ENCODE peak calls at places on chromosomes 4 and X, in five cellular contexts. K is CD8-positive, alpha-beta memory T cell; N is upper lobe of right lung; M is A549; S is heart right ventricle. J is an unnamed sample.

GRCh38 chrX:729583-730409 is 99.2 kb downstream of the SHOX start:
- DNase-seq in K (no peak), N (no peak), S (no peak), M (no peak), J (no peak)

GRCh38 chrX:41588271-41588670 is 100.5 kb upstream of the GPR34 start:
- DNase-seq in K (no peak), N (no peak), M (peak), S (no peak), J (no peak)

GRCh38 chr4:70712604-70713452 is 8.9 kb upstream of the RUFY3 start:
- DNase-seq in K (no peak), N (no peak), S (no peak), M (no peak), J (no peak)

GRCh38 chr4:40991908-40992307 is 222.4 kb downstream of the APBB2 start:
- DNase-seq in M (no peak), K (no peak), S (no peak), N (no peak), J (no peak)

GRCh38 chrX:40446927-40447326 is 133.8 kb upstream of the ATP6AP2 start:
- DNase-seq in N (no peak), S (peak), K (no peak), M (no peak), J (no peak)

GRCh38 chr4:138865765-138866164 is 149.8 kb upstream of the NOCT start:
- DNase-seq in N (no peak), S (no peak), M (no peak), K (no peak), J (no peak)

GRCh38 chr4:155578726-155579385 is 87.8 kb upstream of the GUCY1A1 start:
- DNase-seq in N (no peak), K (no peak), M (no peak), S (no peak), J (no peak)

GRCh38 chr4:145719752-145720624 is 40.0 kb downstream of the C4orf51 start:
- DNase-seq in N (no peak), K (no peak), M (no peak), S (no peak), J (no peak)

GRCh38 chr4:2284934-2285664 is 23.2 kb upstream of the MXD4 start:
- DNase-seq in N (peak), K (no peak), M (no peak), S (no peak), J (peak)

GRCh38 chr4:139692300-139693012 is 26.8 kb downstream of the MGST2 start:
- DNase-seq in S (peak), N (no peak), M (no peak), K (no peak), J (no peak)

GRCh38 chr4:10578027-10578426 is 106.5 kb downstream of the CLNK start:
- DNase-seq in N (no peak), M (no peak), S (no peak), K (no peak), J (no peak)

GRCh38 chrX:9656871-9657270 is 108.8 kb downstream of the GPR143 start:
- DNase-seq in S (no peak), N (no peak), K (no peak), M (no peak), J (no peak)

GRCh38 chr4:34108456-34108855 is 2135.9 kb downstream of the ARAP2 start:
- DNase-seq in K (no peak), S (no peak), M (no peak), N (no peak), J (no peak)

GRCh38 chrX:45775462-45775861 is 574.8 kb upstream of the DIPK2B start:
- DNase-seq in K (no peak), M (no peak), N (no peak), S (no peak), J (no peak)

GRCh38 chr4:165010991-165011390 is 20.8 kb upstream of the TRIM60 start:
- DNase-seq in K (no peak), S (no peak), M (no peak), N (no peak), J (no peak)

GRCh38 chrX:141467442-141467841 is 117.1 kb downstream of the SPANXA1 start:
- DNase-seq in S (no peak), N (no peak), K (no peak), M (no peak), J (no peak)

GRCh38 chr4:186021461-186022167 is 47.3 kb upstream of the TLR3 start:
- DNase-seq in N (no peak), S (peak), K (no peak), M (peak), J (no peak)

GRCh38 chrX:10158279-10158939 is 1.6 kb downstream of the CLCN4 start:
- DNase-seq in K (no peak), S (no peak), M (peak), N (peak), J (peak)

GRCh38 chrX:150062292-150063137 is 124.2 kb upstream of the EOLA2 start:
- DNase-seq in M (no peak), N (no peak), K (no peak), S (no peak), J (peak)

GRCh38 chrX:53481093-53481492 is 46.9 kb upstream of the HSD17B10 start:
- DNase-seq in S (no peak), M (peak), K (no peak), N (no peak), J (no peak)

GRCh38 chr4:44493924-44494323 is 45.3 kb upstream of the KCTD8 start:
- DNase-seq in N (no peak), S (no peak), K (no peak), M (peak), J (no peak)

GRCh38 chr4:27692098-27692679 is 831.5 kb downstream of the STIM2 start:
- DNase-seq in N (no peak), K (no peak), M (no peak), S (no peak), J (no peak)

GRCh38 chr4:157099506-157099905 is 23.6 kb downstream of the GLRB start:
- DNase-seq in S (no peak), N (no peak), K (no peak), M (no peak), J (no peak)

GRCh38 chr4:86921608-86922252 is 13.1 kb upstream of the AFF1 start:
- DNase-seq in M (no peak), K (no peak), N (no peak), S (no peak), J (no peak)

GRCh38 chr4:3518511-3518880 is 13.7 kb downstream of the LRPAP1 start:
- DNase-seq in K (no peak), M (no peak), S (no peak), N (no peak), J (peak)

GRCh38 chrX:128929281-128930057 is 593.8 kb downstream of the SMARCA1 start:
- DNase-seq in K (no peak), S (no peak), N (no peak), M (no peak), J (no peak)

GRCh38 chrX:31593353-31593752 is 521.5 kb upstream of the FTHL17 start:
- DNase-seq in K (no peak), M (no peak), N (no peak), S (no peak), J (no peak)

GRCh38 chrX:136304493-136304892 is 3.7 kb downstream of the ADGRG4 start:
- DNase-seq in N (no peak), K (no peak), S (no peak), M (no peak), J (no peak)

GRCh38 chr4:97942951-97943350 is 200.3 kb downstream of the STPG2 start:
- DNase-seq in N (no peak), K (no peak), M (no peak), S (no peak), J (no peak)

GRCh38 chr4:100742045-100742444 is 224.2 kb upstream of the EMCN start:
- DNase-seq in M (peak), N (no peak), K (no peak), S (peak), J (no peak)

GRCh38 chr4:129326810-129327209 is 230.9 kb downstream of the C4orf33 start:
- DNase-seq in N (no peak), K (no peak), M (no peak), S (no peak), J (no peak)

GRCh38 chrX:25083661-25084060 is 67.9 kb upstream of the ARX start:
- DNase-seq in N (no peak), K (no peak), M (peak), S (no peak), J (no peak)

GRCh38 chr4:39823193-39823592 is 125.3 kb downstream of the UBE2K start:
- DNase-seq in K (no peak), M (no peak), S (no peak), N (no peak), J (no peak)

GRCh38 chr4:87465739-87466366 is 43.5 kb downstream of the NUDT9 start:
- DNase-seq in M (peak), S (no peak), N (no peak), K (no peak), J (no peak)

GRCh38 chr4:76198411-76199237 is 15.0 kb downstream of the SCARB2 start:
- DNase-seq in S (peak), K (no peak), M (no peak), N (no peak), J (no peak)

GRCh38 chrX:125198546-125198945 is 121.1 kb upstream of the TEX13C start:
- DNase-seq in S (no peak), N (no peak), K (no peak), M (no peak), J (no peak)

GRCh38 chr4:154985673-154986072 is 204.6 kb downstream of the RBM46 start:
- DNase-seq in S (no peak), K (no peak), M (no peak), N (no peak), J (no peak)

GRCh38 chr4:182143822-182144620 is 99.2 kb upstream of the TENM3 start:
- DNase-seq in N (peak), S (no peak), M (peak), K (no peak), J (peak)
- H3K27ac ChIP-seq in N (no peak), S (no peak), M (peak), K (no peak), J (no peak)

GRCh38 chr4:26030260-26030667 is 116.2 kb downstream of the SMIM20 start:
- DNase-seq in N (no peak), M (no peak), S (no peak), K (no peak), J (no peak)
- H3K4me3 ChIP-seq in N (no peak), M (no peak), S (no peak), K (no peak), J (no peak)

GRCh38 chr4:95551653-95552052 is 2.9 kb upstream of the UNC5C start:
- DNase-seq in N (no peak), M (no peak), K (no peak), S (no peak), J (no peak)

GRCh38 chr4:95547708-95548471 is 883 bp downstream of the UNC5C start:
- DNase-seq in M (no peak), K (no peak), N (no peak), S (peak), J (peak)

GRCh38 chr4:95548738-95549245 is at the start of gene UNC5C:
- DNase-seq in S (peak), N (peak), M (no peak), K (no peak), J (peak)

GRCh38 chr4:95550566-95550965 is 1.8 kb upstream of the UNC5C start:
- DNase-seq in S (no peak), M (no peak), N (no peak), K (no peak), J (no peak)

DNA sequence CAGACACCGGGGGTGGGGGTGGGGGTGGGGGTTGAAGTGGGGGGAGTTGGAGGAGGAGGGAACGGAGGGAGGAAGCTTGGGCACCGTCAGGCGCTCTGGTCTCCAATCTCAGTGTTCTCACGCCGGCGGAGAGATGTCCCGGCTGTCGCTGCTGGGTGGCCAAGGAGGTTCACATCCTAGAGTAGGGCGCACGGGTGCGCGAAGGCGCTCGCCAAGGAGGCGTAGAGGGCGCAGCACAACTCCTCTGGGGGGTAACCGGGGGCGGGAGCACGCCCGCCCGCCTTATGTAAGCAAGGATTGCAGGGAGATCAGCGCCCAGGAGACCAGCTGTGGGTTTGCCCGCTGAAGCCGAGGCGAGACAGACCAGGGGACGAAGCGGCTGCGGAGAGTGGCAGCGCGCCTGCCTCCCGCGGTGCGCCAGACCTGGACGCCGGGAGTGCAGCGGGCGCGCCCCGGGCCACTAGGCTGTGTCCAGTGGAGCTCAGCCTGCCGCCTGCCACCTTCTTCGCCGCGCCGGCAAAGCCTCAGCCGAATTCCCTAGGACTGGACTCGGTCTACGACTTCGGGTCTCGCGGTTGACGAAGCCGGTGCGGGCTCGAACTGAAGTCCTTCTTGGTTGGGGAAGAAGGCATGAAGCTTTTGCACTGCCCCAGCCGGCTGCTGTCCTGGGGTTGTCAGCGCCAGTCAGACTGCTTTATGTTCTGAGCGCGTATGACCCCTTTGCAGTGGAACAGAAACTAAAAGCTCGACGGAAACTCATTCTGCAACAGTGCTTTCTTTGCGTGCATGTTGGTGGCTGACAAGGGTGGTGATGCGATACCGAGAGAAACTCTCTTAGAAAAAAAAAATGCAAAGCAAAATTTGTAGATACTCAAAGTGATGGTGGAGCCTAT is 719 bp upstream of the UNC5C start:
- DNase-seq in K (no peak), S (peak), N (peak), M (no peak), J (peak)
- H3K27ac ChIP-seq in K (no peak), S (peak), N (peak), M (no peak), J (peak)

DNA sequence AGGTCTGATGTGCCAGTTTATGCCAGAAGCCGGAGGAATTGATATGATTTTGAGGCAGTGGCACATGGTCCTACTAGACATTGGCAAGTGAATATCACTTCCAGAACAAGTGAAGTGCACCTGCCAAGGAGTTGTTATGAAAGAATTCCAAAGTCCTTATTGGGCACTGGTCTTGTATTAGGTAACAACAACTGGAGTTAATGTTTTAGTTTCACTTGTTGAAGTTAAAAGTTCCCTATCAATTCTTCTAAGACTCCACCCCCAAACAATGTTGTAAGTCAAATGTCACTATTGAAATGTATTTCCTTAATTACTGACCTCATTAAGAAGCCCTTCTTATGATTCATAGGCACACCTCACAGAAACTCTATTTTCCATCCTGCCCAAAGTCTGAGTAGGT is 3.1 kb downstream of the TET2 start:
- DNase-seq in N (no peak), S (no peak), M (no peak), K (no peak), J (no peak)
- H3K4me3 ChIP-seq in N (peak), S (no peak), M (no peak), K (no peak), J (no peak)

DNA sequence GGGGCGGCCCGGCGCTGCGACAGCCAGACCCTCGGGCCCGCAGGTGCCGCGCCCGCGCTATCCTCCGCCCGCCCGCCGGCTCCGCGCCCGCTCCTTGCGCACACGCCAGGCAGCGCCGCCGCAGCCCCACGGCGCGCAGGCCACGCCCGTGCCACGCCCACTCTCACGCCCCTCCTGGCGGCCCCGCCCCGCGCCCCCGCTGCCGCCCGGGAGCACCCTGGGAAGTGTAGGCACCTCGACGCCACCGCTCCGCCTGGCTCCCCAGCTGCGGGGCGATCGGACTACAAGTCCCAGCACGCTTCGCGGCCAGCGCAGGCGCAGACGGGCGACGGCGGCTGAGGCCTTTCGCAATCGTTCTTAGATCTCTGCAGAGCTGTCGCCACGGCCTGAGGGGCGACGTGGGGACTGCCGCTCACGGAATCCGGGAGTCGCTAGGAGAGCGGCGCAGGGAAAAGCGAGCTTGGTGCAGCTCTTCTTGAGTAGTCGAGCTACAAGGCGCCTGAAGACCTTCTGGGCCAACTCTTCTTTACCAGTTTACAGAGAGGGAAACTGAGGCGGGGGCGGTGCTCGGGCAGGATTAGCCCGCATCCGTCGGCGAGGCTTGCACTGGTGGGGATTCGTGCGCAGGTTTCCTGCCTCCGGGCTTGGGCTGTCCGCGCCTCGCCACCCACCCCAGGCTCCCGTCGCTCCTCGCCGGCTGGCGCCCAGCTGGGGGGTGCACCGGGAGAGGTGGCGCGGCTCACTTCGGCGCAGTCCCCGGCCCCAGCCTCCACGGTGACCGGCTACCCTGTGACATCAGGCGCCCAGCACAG is at the start of gene ABLIM2:
- DNase-seq in S (peak), K (peak), N (peak), M (peak), J (peak)
- H3K27ac ChIP-seq in S (peak), K (no peak), N (peak), M (peak), J (no peak)

GRCh38 chrX:17567173-17567572 is 170.1 kb upstream of the SCML1 start:
- DNase-seq in N (no peak), K (no peak), M (no peak), S (peak), J (no peak)
- H3K4me3 ChIP-seq in N (no peak), K (no peak), M (no peak), S (no peak), J (no peak)

DNA sequence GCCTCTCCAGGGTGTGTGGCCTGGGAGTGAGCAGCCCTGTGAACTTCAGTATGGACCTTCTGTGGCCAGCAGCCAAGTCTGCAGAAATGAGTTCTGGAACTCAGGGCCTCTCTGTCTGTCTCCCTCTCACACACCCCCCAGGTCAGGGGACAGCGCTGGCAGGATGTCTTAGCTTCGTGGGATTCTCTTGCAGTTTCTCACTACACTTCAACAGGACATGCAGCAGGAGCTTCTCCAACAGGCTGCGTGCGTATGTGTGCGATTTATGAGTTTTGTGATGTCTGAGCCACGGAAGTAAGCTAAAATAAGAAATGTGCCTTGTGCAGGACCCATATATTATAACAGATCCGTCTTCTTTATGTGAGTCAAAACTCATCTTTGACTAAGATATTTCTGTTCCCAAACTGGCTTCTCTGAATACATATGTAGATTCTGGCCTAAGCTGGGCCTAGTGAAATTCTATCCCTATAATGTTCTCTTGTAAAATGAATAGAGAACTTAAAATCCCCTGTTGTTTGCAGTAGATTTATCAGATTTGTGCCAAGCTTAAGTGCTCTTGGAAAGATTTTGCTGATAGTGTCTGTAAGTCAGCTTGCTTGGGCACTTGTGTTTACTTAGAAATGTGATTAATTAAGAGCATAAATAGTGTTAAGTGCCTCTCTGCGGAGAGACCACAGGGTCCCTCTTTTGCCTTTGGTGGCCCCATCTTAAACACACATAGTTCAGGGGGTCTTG is 39.8 kb downstream of the PROM1 start:
- DNase-seq in M (no peak), N (no peak), K (no peak), S (no peak), J (no peak)
- H3K27ac ChIP-seq in M (no peak), N (no peak), K (no peak), S (no peak), J (no peak)

DNA sequence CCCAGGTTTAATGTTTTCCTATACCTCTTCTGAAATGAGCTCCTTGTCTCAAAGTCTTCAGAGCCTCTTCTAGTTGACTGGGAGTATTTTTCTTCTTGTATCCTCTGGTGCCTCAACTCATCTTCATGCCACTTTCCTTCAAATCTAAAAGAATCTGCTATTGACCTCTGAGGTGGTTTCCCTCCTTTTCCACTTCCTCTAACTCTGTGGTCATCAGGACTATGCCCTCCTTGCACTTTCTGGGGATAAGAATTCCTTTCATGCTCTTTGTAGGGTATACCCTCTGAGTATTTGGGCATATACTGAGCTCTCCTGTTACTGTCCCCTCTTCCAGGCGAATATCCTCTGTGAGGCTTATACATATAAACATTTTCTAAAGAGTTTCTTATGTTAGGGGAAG is 24.8 kb downstream of the BCLAF3 start:
- DNase-seq in N (no peak), K (no peak), S (no peak), M (no peak), J (no peak)
- H3K4me3 ChIP-seq in N (no peak), K (no peak), S (no peak), M (no peak), J (no peak)

GRCh38 chr4:108360857-108361820 is 192.4 kb upstream of the LEF1 start:
- DNase-seq in N (no peak), K (no peak), S (peak), M (no peak), J (no peak)

GRCh38 chr4:108359130-108359709 is 190.5 kb upstream of the LEF1 start:
- DNase-seq in N (no peak), K (no peak), M (no peak), S (no peak), J (no peak)

GRCh38 chr4:108356209-108356535 is 187.4 kb upstream of the LEF1 start:
- DNase-seq in K (no peak), N (no peak), M (no peak), S (no peak), J (no peak)

GRCh38 chr4:108361886-108362285 is 193.2 kb upstream of the LEF1 start:
- DNase-seq in K (no peak), S (no peak), M (no peak), N (no peak), J (no peak)

GRCh38 chr4:108359936-108360681 is 191.4 kb upstream of the LEF1 start:
- DNase-seq in N (no peak), M (no peak), S (no peak), K (no peak), J (no peak)
- H3K27ac ChIP-seq in N (no peak), M (no peak), S (peak), K (no peak), J (no peak)

J was measured in aorta.